ENCODE peak calls at places on chromosomes 13 and 19, in four cellular contexts. H is stimulated activated CD4-positive, alpha-beta T cell treated with anti-CD3 and anti-CD28 coated beads, Interleukin-1b, Interleukin-23, amount 100 ng/mL, for 1 hour; G is activated CD4-positive, alpha-beta T cell treated with anti-CD3 and anti-CD28 coated beads, Interleukin-2, amount 50 U/mL, for 24 hours; N is left lung. C is an unnamed sample.

GRCh38 chr19:7998081-7998480 is 7.4 kb downstream of the ELAVL1 start:
- DNase-seq in N (peak), G (no peak), H (no peak), C (no peak)

GRCh38 chr13:76250211-76250610 is 614.1 kb downstream of the LMO7 start:
- DNase-seq in N (no peak), G (no peak), H (no peak), C (no peak)

GRCh38 chr13:48437381-48437780 is 24.5 kb upstream of the LPAR6 start:
- DNase-seq in N (no peak), G (no peak), H (no peak), C (no peak)

GRCh38 chr19:38838986-38839761 is 7.6 kb upstream of the ECH1 start:
- DNase-seq in N (no peak), H (no peak), G (no peak), C (no peak)

GRCh38 chr13:112575680-112576079 is 12.3 kb downstream of the TUBGCP3 start:
- DNase-seq in N (no peak), H (no peak), G (no peak), C (no peak)

GRCh38 chr13:113998781-113999617 is 25.1 kb upstream of the C13orf46 start:
- DNase-seq in N (peak), G (no peak), H (no peak), C (no peak)

GRCh38 chr13:44022196-44022595 is 142.5 kb downstream of the LACC1 start:
- DNase-seq in G (no peak), H (no peak), N (no peak), C (no peak)

GRCh38 chr13:42594577-42595571 is 20.9 kb downstream of the TNFSF11 start:
- DNase-seq in N (no peak), G (peak), H (no peak), C (peak)

GRCh38 chr19:48627211-48627864 is 8.0 kb downstream of the SPHK2 start:
- DNase-seq in H (no peak), N (no peak), G (no peak), C (no peak)

GRCh38 chr13:44079413-44080205 is 199.9 kb downstream of the LACC1 start:
- DNase-seq in H (no peak), N (no peak), G (no peak), C (no peak)

GRCh38 chr19:49690656-49691242 is at the start of gene CPT1C:
- DNase-seq in G (peak), H (no peak), N (no peak), C (peak)

GRCh38 chr13:74871671-74872070 is 610.3 kb downstream of the TBC1D4 start:
- DNase-seq in G (no peak), N (no peak), H (no peak), C (no peak)

GRCh38 chr13:98739023-98739422 is 13.4 kb downstream of the SLC15A1 start:
- DNase-seq in G (no peak), N (no peak), H (no peak), C (no peak)

GRCh38 chr19:41325640-41325946 is 15.6 kb downstream of the CCDC97 start:
- DNase-seq in H (no peak), N (no peak), G (no peak), C (no peak)

GRCh38 chr19:7746903-7747884 is at the start of gene CD209:
- DNase-seq in H (no peak), N (no peak), G (no peak), C (no peak)

GRCh38 chr13:35139591-35139990 is 197.5 kb downstream of the NBEA start:
- DNase-seq in H (no peak), N (no peak), G (no peak), C (no peak)

GRCh38 chr13:113179374-113180230 is 21.2 kb downstream of the PROZ start:
- DNase-seq in N (no peak), H (no peak), G (no peak), C (no peak)

GRCh38 chr13:64855506-64855905 is 2374.6 kb downstream of the PCDH9 start:
- DNase-seq in N (no peak), H (no peak), G (no peak), C (no peak)

GRCh38 chr19:28425431-28425931 is 787.5 kb downstream of the UQCRFS1 start:
- DNase-seq in G (no peak), N (no peak), H (no peak), C (no peak)

GRCh38 chr19:52307275-52307674 is 10.3 kb downstream of the ZNF480 start:
- DNase-seq in G (no peak), H (no peak), N (no peak), C (no peak)

GRCh38 chr19:30605333-30605732 is 233.1 kb downstream of the ZNF536 start:
- DNase-seq in G (no peak), N (no peak), H (no peak), C (no peak)

GRCh38 chr13:101317986-101318523 is 98.3 kb downstream of the NALCN start:
- DNase-seq in H (no peak), N (peak), G (no peak), C (no peak)

GRCh38 chr13:81048026-81048461 is 707.1 kb upstream of the SPRY2 start:
- DNase-seq in H (no peak), G (no peak), N (no peak), C (no peak)

GRCh38 chr13:48000559-48001126 is 430 bp downstream of the SUCLA2 start:
- DNase-seq in N (peak), G (no peak), H (no peak), C (peak)

GRCh38 chr19:55624109-55625003 is at the start of gene ZNF784:
- DNase-seq in N (peak), H (peak), G (peak), C (peak)

GRCh38 chr19:42531313-42531712 is 3.0 kb upstream of the CEACAM1 start:
- DNase-seq in N (no peak), H (no peak), G (no peak), C (no peak)

GRCh38 chr13:35025314-35025713 is 83.2 kb downstream of the NBEA start:
- DNase-seq in H (no peak), N (no peak), G (no peak), C (no peak)

GRCh38 chr13:82358284-82358683 is 1524.0 kb downstream of the SLITRK1 start:
- DNase-seq in G (no peak), H (no peak), N (no peak), C (no peak)

GRCh38 chr13:26973946-26974345 is 197.7 kb downstream of the USP12 start:
- DNase-seq in G (no peak), H (no peak), N (no peak), C (no peak)

C was measured in GM13976.